ENCODE peak calls at places on chromosomes 5 and 9, in six cellular contexts. J is IMR-90, V is hepatocyte, Q is transverse colon, N is aorta, I is caudate nucleus. G is an unnamed sample.

GRCh38 chr9:121138973-121139372 is 62.7 kb downstream of the RAB14 start:
- DNase-seq in J (no peak), V (no peak), Q (no peak), N (no peak), I (no peak), G (no peak)

GRCh38 chr5:62594364-62594984 is 15.9 kb downstream of the LRRC70 start:
- DNase-seq in J (no peak), V (no peak), Q (no peak), N (no peak), I (no peak), G (no peak)

GRCh38 chr5:66021585-66021984 is 95.2 kb downstream of the ERBIN start:
- DNase-seq in J (no peak), V (no peak), Q (no peak), N (no peak), I (no peak), G (no peak)

GRCh38 chr9:21555911-21556310 is 73.8 kb upstream of the IFNE start:
- DNase-seq in J (no peak), V (no peak), Q (no peak), N (no peak), I (no peak), G (no peak)

GRCh38 chr5:25060575-25060974 is 415.8 kb upstream of the CDH10 start:
- DNase-seq in J (no peak), V (no peak), Q (no peak), N (no peak), I (no peak), G (no peak)

GRCh38 chr5:154757647-154758406 is 2.6 kb downstream of the LARP1 start:
- DNase-seq in J (peak; percentile 22), V (no peak), Q (peak; percentile 18), N (no peak), I (no peak), G (peak; percentile 42)

GRCh38 chr9:134962998-134963364 is 45.3 kb upstream of the FCN1 start:
- DNase-seq in J (no peak), V (no peak), Q (no peak), N (peak; percentile 34), I (no peak), G (no peak)

GRCh38 chr5:137252513-137252912 is 246.6 kb downstream of the SPOCK1 start:
- DNase-seq in J (peak; percentile 56), V (no peak), Q (no peak), N (no peak), I (no peak), G (no peak)

GRCh38 chr9:129176786-129177442 is 1.1 kb downstream of the IER5L start:
- DNase-seq in J (peak; percentile 49), V (peak; percentile 57), Q (no peak), N (peak; percentile 76), I (no peak), G (no peak)

GRCh38 chr5:180596115-180596667 is 4.9 kb upstream of the SCGB3A1 start:
- DNase-seq in J (no peak), V (no peak), Q (no peak), N (no peak), I (no peak), G (no peak)

GRCh38 chr9:92726971-92727715 is 37.5 kb downstream of the BICD2 start:
- DNase-seq in J (peak; percentile 56), V (no peak), Q (no peak), N (no peak), I (no peak), G (no peak)

GRCh38 chr5:38529955-38530644 is 26.3 kb downstream of the LIFR start:
- DNase-seq in J (no peak), V (no peak), Q (no peak), N (no peak), I (no peak), G (no peak)

GRCh38 chr9:116191757-116192415 is 38.3 kb downstream of the PAPPA start:
- DNase-seq in J (no peak), V (no peak), Q (no peak), N (no peak), I (no peak), G (no peak)

GRCh38 chr9:14314929-14315753 is 1.2 kb upstream of the NFIB start:
- DNase-seq in J (peak; percentile 34), V (peak; percentile 89), Q (peak; percentile 91), N (peak; percentile 95), I (peak; percentile 81), G (no peak)

GRCh38 chr9:86637515-86637914 is 283.3 kb upstream of the TUT7 start:
- DNase-seq in J (peak; percentile 39), V (peak; percentile 52), Q (no peak), N (peak; percentile 50), I (no peak), G (no peak)

GRCh38 chr5:144142030-144142825 is 28.2 kb downstream of the YIPF5 start:
- DNase-seq in J (peak; percentile 67), V (peak; percentile 59), Q (no peak), N (no peak), I (no peak), G (no peak)

GRCh38 chr9:38226491-38226951 is 157.5 kb upstream of the SHB start:
- DNase-seq in J (peak; percentile 4), V (no peak), Q (no peak), N (no peak), I (no peak), G (no peak)

GRCh38 chr5:112549127-112549526 is 130.1 kb upstream of the EPB41L4A start:
- DNase-seq in J (no peak), V (no peak), Q (peak; percentile 11), N (no peak), I (no peak), G (no peak)

GRCh38 chr9:129597355-129598088 is 23.4 kb downstream of the C9orf50 start:
- DNase-seq in J (peak; percentile 65), V (peak; percentile 91), Q (peak; percentile 62), N (peak; percentile 81), I (no peak), G (peak; percentile 26)

GRCh38 chr5:97042981-97043380 is 99.4 kb downstream of the LIX1 start:
- DNase-seq in J (no peak), V (no peak), Q (no peak), N (no peak), I (no peak), G (no peak)

DNA sequence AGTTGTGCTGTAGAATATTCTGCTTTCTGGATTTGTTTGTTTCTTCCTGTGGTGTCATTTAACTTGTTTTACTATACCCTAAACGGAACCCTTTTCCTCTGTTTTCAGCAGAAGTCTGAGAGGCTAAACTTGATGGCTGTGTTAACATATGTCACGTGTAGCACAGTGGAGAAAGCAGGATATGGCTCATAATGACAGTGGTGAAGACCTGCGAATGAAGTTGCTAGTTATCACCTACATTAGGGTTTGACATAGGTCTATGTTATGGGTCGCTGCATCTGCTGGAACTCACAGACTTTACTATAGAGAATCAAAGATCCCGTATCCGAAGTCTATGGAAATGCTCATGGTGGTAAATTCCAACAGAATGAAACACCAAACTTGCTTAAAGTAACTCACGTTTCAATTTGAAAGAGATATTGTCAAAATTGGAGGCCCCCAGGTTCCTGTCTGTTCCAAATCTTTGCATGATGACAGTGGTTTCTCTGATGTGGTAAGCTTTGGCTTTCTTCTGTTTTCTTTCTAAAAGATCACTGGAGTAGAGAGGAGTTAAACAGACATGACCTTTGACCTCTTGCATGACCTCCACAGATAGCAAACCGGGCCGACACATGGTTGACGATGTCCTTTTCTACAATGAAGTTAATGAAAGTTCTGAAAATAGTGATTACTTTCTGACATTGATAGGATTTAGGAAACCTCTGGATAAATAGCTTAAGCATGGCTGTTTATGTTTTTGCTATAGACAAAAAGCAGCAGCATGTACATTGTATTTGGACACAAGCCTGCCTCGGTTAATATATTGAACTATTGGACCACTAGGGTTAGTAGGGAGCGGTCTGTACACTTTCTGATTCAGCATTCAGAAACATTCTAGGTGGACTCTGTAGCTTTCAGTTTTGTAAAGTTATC is 3.1 kb upstream of the CATSPER3 start:
- DNase-seq in J (no peak), V (no peak), Q (no peak), N (no peak), I (no peak), G (no peak)
- H3K27ac ChIP-seq in J (no peak overlapping the region), V (no peak overlapping the region), Q (no peak overlapping the region), N (no peak overlapping the region), I (no peak overlapping the region), G (no peak overlapping the region)

GRCh38 chr9:127697575-127697974 is 9.2 kb upstream of the CFAP157 start:
- DNase-seq in J (no peak), V (no peak), Q (no peak), N (no peak), I (no peak), G (no peak)
- H3K27ac ChIP-seq in J (no peak overlapping the region), V (no peak overlapping the region), Q (peak overlapping the region; percentile 3), N (no peak overlapping the region), I (no peak overlapping the region), G (no peak overlapping the region)

DNA sequence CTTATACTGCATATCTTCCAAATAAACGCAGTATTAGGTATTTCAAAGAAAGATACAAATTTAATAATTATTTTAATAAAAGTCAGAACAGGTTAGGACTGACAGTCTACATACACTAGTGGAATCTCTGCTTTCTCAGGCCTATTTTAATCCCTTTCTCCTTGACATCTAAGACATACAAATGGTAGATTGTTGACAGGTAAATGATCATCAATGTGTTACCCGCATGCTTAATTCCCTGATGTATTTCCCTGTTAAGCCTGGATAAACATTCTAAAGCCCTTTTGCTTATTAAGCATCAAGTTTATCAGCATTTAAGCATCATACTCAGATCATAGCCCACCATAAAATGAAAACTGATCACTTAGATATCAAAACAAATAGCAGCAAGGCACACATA is 576.7 kb downstream of the PTPRD start:
- DNase-seq in J (no peak), V (no peak), Q (no peak), N (no peak), I (no peak), G (no peak)
- H3K27ac ChIP-seq in J (no peak overlapping the region), V (no peak overlapping the region), Q (no peak overlapping the region), N (no peak overlapping the region), I (no peak overlapping the region), G (no peak overlapping the region)

DNA sequence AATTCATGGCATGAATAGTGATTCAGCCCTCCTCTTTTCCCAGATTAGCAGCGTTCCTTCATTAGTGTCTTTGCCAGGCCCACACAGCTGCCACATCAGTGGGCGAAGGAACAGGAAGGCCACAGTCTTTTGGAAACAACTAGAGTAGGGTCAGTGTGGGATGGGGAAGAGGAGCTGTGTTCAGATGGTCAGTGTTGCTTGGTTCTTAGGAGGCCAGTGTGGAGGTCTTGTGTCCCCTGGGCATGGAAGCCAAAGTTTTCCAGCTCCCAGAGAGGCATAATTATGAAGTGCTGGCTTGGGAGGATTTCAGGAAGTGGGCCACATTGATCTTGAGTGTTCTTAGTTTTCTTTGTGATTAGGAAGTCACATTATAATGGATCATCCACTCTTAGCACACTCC is 269.6 kb downstream of the PSAT1 start:
- DNase-seq in J (no peak), V (no peak), Q (no peak), N (no peak), I (no peak), G (no peak)
- H3K27ac ChIP-seq in J (no peak overlapping the region), V (no peak overlapping the region), Q (no peak overlapping the region), N (no peak overlapping the region), I (no peak overlapping the region), G (no peak overlapping the region)

GRCh38 chr9:68927165-68927564 is 86.7 kb downstream of the PRKACG start:
- DNase-seq in J (no peak), V (no peak), Q (no peak), N (no peak), I (no peak), G (no peak)
- H3K27ac ChIP-seq in J (no peak overlapping the region), V (no peak overlapping the region), Q (no peak overlapping the region), N (no peak overlapping the region), I (no peak overlapping the region), G (no peak overlapping the region)

GRCh38 chr5:146357125-146357524 is 18.5 kb downstream of the POU4F3 start:
- DNase-seq in J (no peak), V (no peak), Q (no peak), N (no peak), I (no peak), G (no peak)
- H3K27ac ChIP-seq in J (no peak overlapping the region), V (no peak overlapping the region), Q (no peak overlapping the region), N (no peak overlapping the region), I (no peak overlapping the region), G (no peak overlapping the region)

G was measured in effector memory CD4-positive, alpha-beta T cell.